ENCODE peak calls at places on chromosome 7, in ten cellular contexts. L is mesothelial cell of epicardium, S is retinal pigment epithelial cell, F is spleen, B is heart left ventricle, C is OCI-LY7, T is GM12865, X is upper lobe of left lung, W is Calu3, D is thoracic aorta. K is an unnamed sample.

GRCh38 chr7:150359007-150359917 is 9.4 kb upstream of the REPIN1 start:
- DNase-seq in L (no peak), S (no peak), F (no peak), B (no peak), C (no peak), T (no peak), X (no peak), W (no peak), D (no peak), K (no peak)

GRCh38 chr7:50588937-50589336 is 23.7 kb upstream of the DDC start:
- DNase-seq in L (no peak), S (no peak), F (no peak), B (no peak), C (no peak), T (no peak), X (no peak), W (no peak), D (no peak), K (no peak)

GRCh38 chr7:80708007-80708594 is 69.7 kb downstream of the CD36 start:
- DNase-seq in L (no peak), S (no peak), F (no peak), B (no peak), C (no peak), T (no peak), X (no peak), W (no peak), D (no peak), K (no peak)

GRCh38 chr7:143341842-143342241 is 20.7 kb downstream of the FAM131B start:
- DNase-seq in L (no peak), S (no peak), F (no peak), B (no peak), C (no peak), T (no peak), X (no peak), W (no peak), D (no peak), K (no peak)

GRCh38 chr7:359776-360361 is 69.9 kb downstream of the FOXL3 start:
- DNase-seq in L (no peak), S (no peak), F (peak; percentile 73), B (no peak), C (no peak), T (no peak), X (no peak), W (no peak), D (no peak), K (no peak)

GRCh38 chr7:125412890-125413665 is 483.5 kb upstream of the POT1 start:
- DNase-seq in L (no peak), S (no peak), F (no peak), B (no peak), C (no peak), T (peak; percentile 5), X (no peak), W (no peak), D (no peak), K (no peak)

GRCh38 chr7:150388306-150388705 is 9.2 kb downstream of the ZNF775 start:
- DNase-seq in L (no peak), S (no peak), F (peak; percentile 58), B (no peak), C (no peak), T (no peak), X (no peak), W (no peak), D (no peak), K (no peak)

GRCh38 chr7:21192662-21193061 is 235.2 kb upstream of the SP4 start:
- DNase-seq in L (no peak), S (no peak), F (no peak), B (no peak), C (no peak), T (no peak), X (no peak), W (no peak), D (no peak), K (no peak)

GRCh38 chr7:66224171-66224773 is 19.1 kb downstream of the TPST1 start:
- DNase-seq in L (no peak), S (no peak), F (no peak), B (no peak), C (no peak), T (no peak), X (no peak), W (no peak), D (no peak), K (no peak)

GRCh38 chr7:106959753-106960152 is 84.8 kb upstream of the PRKAR2B start:
- DNase-seq in L (no peak), S (no peak), F (no peak), B (no peak), C (peak; percentile 70), T (peak; percentile 3), X (no peak), W (peak; percentile 6), D (no peak), K (no peak)

GRCh38 chr7:30778246-30779025 is 7.2 kb downstream of the MINDY4 start:
- DNase-seq in L (no peak), S (no peak), F (no peak), B (peak; percentile 54), C (no peak), T (no peak), X (no peak), W (no peak), D (no peak), K (no peak)

GRCh38 chr7:17239683-17240521 is 58.5 kb upstream of the AHR start:
- DNase-seq in L (no peak), S (peak; percentile 13), F (no peak), B (no peak), C (no peak), T (no peak), X (no peak), W (no peak), D (no peak), K (no peak)

GRCh38 chr7:22657479-22657878 is 69.5 kb upstream of the IL6 start:
- DNase-seq in L (no peak), S (no peak), F (no peak), B (no peak), C (no peak), T (no peak), X (no peak), W (no peak), D (no peak), K (no peak)
- TF ChIP-seq CTCF in L (no peak), S (peak; percentile 9), F (peak; percentile 20), B (no peak), C (peak; percentile 31), T (no peak), X (no peak), W (no peak), D (no peak), K (no peak)

DNA sequence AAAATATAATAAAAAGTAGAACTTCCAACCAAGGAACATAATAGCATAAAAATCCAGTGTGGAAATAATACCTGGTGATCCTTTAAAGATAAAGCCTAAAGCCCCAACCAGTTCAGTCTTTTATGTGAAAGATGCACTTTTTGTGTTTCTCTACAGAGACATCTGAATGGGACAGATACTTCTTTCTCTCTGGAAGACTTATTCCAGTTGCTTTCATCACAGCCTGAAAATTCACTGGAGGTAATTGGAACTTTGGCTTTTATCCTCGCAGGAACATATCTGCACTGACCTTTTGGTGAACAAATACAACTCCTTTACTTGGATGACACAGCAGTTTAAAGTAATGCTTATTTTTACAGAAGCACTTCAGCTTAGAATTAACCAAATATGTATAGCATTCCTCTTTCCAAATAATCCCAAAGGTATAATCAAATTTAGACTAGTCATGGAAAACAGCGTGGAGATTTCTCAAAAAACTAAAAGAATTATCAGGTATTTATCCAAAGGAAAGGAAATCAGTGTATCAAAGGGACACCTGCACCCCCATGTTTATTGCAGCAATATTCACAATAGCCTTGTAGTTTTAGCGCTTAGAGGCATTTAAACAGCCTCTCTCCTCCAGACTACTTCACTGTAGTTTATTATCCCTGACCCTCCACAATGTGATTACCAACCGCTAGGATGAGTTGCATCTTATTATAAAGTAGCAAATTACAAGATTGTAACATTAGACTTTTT is 16.8 kb downstream of the HNRNPA2B1 start:
- DNase-seq in L (no peak), S (no peak), F (no peak), B (no peak), C (peak; percentile 22), T (no peak), X (no peak), W (no peak), D (no peak), K (no peak)
- TF ChIP-seq CTCF in L (no peak), S (no peak), F (no peak), B (no peak), C (no peak), T (no peak), X (no peak), W (no peak), D (no peak), K (no peak)

DNA sequence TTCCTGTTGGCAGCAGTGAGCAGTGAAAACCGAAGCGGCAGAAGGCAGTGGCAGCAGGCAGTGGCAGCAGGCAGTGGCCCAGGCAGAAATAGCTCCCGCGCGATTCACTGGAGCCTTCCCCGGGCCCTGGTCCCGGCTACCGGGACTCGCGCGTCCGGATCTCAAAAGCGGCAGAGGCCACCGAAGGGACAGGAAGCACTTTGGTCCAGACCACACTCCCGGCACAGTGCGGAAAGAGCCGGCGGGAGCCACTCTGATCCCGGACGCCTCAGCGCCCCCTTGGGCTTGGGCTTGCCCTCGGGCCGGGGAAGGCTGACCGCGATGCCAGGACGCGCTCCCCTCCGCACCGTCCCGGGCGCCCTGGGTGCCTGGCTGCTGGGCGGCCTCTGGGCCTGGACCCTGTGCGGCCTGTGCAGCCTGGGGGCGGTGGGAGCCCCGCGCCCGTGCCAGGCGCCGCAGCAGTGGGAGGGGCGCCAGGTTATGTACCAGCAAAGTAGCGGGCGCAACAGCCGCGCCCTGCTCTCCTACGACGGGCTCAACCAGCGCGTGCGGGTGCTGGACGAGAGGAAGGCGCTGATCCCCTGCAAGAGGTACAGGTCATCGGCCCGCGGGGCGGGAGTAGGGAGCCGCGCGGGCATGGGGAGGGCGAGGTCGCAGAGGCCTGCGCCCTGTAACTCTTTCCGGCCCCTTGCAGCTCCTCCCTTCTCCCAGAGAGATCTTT is at the start of gene EPDR1:
- DNase-seq in L (peak; percentile 31), S (no peak), F (peak; percentile 80), B (peak; percentile 78), C (peak; percentile 5), T (peak; percentile 66), X (peak; percentile 76), W (peak; percentile 90), D (no peak), K (peak; percentile 27)
- TF ChIP-seq CTCF in L (no peak), S (no peak), F (no peak), B (no peak), C (no peak), T (peak; percentile 15), X (peak; percentile 45), W (peak; percentile 57), D (peak; percentile 51), K (peak; percentile 12)

GRCh38 chr7:25839084-25839769 is 312.8 kb upstream of the NFE2L3 start:
- DNase-seq in L (no peak), S (no peak), F (no peak), B (no peak), C (no peak), T (no peak), X (no peak), W (no peak), D (no peak), K (no peak)
- TF ChIP-seq CTCF in L (peak; percentile 29), S (peak; percentile 45), F (no peak), B (no peak), C (peak; percentile 67), T (no peak), X (no peak), W (peak; percentile 63), D (peak; percentile 10), K (no peak)